ENCODE peak calls at places on chromosomes 16 and 17, in nine cellular contexts. One of them, this sample, is unnamed.

GRCh38 chr16:87062569-87063442 is 254.4 kb downstream of the C16orf95 start:
- DNase-seq in left ventricle myocardium superior: peak
- DNase-seq in SK-MEL-5: peak
- DNase-seq in iPS-NIHi11: peak
- DNase-seq in adipocyte: peak
- DNase-seq in LoVo: peak
- DNase-seq in NCI-H2029: peak
- DNase-seq in NCI-H460: peak
- DNase-seq in KG1: peak
- DNase-seq in this sample: peak

GRCh38 chr16:22001591-22001990 is 675 bp upstream of the PDZD9 start:
- DNase-seq in SK-MEL-5: no peak
- DNase-seq in LoVo: no peak
- DNase-seq in iPS-NIHi11: no peak
- DNase-seq in KG1: no peak
- DNase-seq in left ventricle myocardium superior: no peak
- DNase-seq in NCI-H2029: no peak
- DNase-seq in adipocyte: peak
- DNase-seq in NCI-H460: no peak
- DNase-seq in this sample: no peak

GRCh38 chr16:79970551-79971236 is 370.2 kb upstream of the MAF start:
- DNase-seq in NCI-H2029: no peak
- DNase-seq in left ventricle myocardium superior: peak
- DNase-seq in adipocyte: peak
- DNase-seq in iPS-NIHi11: no peak
- DNase-seq in LoVo: no peak
- DNase-seq in NCI-H460: no peak
- DNase-seq in KG1: no peak
- DNase-seq in SK-MEL-5: no peak
- DNase-seq in this sample: no peak

GRCh38 chr16:88772871-88773811 is 11.9 kb downstream of the PIEZO1 start:
- DNase-seq in adipocyte: peak
- DNase-seq in iPS-NIHi11: no peak
- DNase-seq in NCI-H460: no peak
- DNase-seq in SK-MEL-5: no peak
- DNase-seq in left ventricle myocardium superior: peak
- DNase-seq in NCI-H2029: no peak
- DNase-seq in KG1: no peak
- DNase-seq in LoVo: no peak
- DNase-seq in this sample: peak

GRCh38 chr16:80265624-80266306 is 275.0 kb upstream of the DYNLRB2 start:
- DNase-seq in left ventricle myocardium superior: no peak
- DNase-seq in SK-MEL-5: no peak
- DNase-seq in NCI-H2029: no peak
- DNase-seq in KG1: no peak
- DNase-seq in LoVo: peak
- DNase-seq in iPS-NIHi11: no peak
- DNase-seq in adipocyte: no peak
- DNase-seq in NCI-H460: no peak
- DNase-seq in this sample: no peak

GRCh38 chr16:84538441-84538840 is 34.0 kb upstream of the MEAK7 start:
- DNase-seq in LoVo: no peak
- DNase-seq in NCI-H2029: no peak
- DNase-seq in iPS-NIHi11: no peak
- DNase-seq in left ventricle myocardium superior: no peak
- DNase-seq in SK-MEL-5: no peak
- DNase-seq in KG1: no peak
- DNase-seq in adipocyte: no peak
- DNase-seq in NCI-H460: no peak
- DNase-seq in this sample: no peak

GRCh38 chr17:27091043-27091497 is 202.8 kb upstream of the WSB1 start:
- DNase-seq in SK-MEL-5: no peak
- DNase-seq in KG1: no peak
- DNase-seq in left ventricle myocardium superior: no peak
- DNase-seq in NCI-H2029: no peak
- DNase-seq in adipocyte: no peak
- DNase-seq in NCI-H460: no peak
- DNase-seq in iPS-NIHi11: no peak
- DNase-seq in LoVo: no peak
- DNase-seq in this sample: no peak

GRCh38 chr16:16014329-16015224 is 65.2 kb downstream of the ABCC1 start:
- DNase-seq in SK-MEL-5: no peak
- DNase-seq in NCI-H2029: peak
- DNase-seq in adipocyte: peak
- DNase-seq in LoVo: no peak
- DNase-seq in NCI-H460: no peak
- DNase-seq in left ventricle myocardium superior: peak
- DNase-seq in KG1: no peak
- DNase-seq in iPS-NIHi11: no peak
- DNase-seq in this sample: peak

GRCh38 chr17:50429793-50430192 is 3.8 kb downstream of the ACSF2 start:
- DNase-seq in left ventricle myocardium superior: no peak
- DNase-seq in LoVo: no peak
- DNase-seq in SK-MEL-5: no peak
- DNase-seq in adipocyte: no peak
- DNase-seq in NCI-H2029: no peak
- DNase-seq in KG1: no peak
- DNase-seq in iPS-NIHi11: no peak
- DNase-seq in NCI-H460: no peak
- DNase-seq in this sample: no peak

GRCh38 chr16:720507-720989 is 398 bp upstream of the ANTKMT start:
- DNase-seq in NCI-H2029: no peak
- DNase-seq in SK-MEL-5: peak
- DNase-seq in LoVo: peak
- DNase-seq in KG1: no peak
- DNase-seq in iPS-NIHi11: no peak
- DNase-seq in left ventricle myocardium superior: peak
- DNase-seq in adipocyte: peak
- DNase-seq in NCI-H460: peak
- DNase-seq in this sample: no peak

GRCh38 chr17:81482673-81483072 is 29.9 kb downstream of the ACTG1 start:
- DNase-seq in KG1: no peak
- DNase-seq in iPS-NIHi11: no peak
- DNase-seq in NCI-H2029: no peak
- DNase-seq in adipocyte: no peak
- DNase-seq in NCI-H460: no peak
- DNase-seq in left ventricle myocardium superior: no peak
- DNase-seq in LoVo: no peak
- DNase-seq in SK-MEL-5: no peak
- DNase-seq in this sample: no peak

GRCh38 chr16:68399456-68399855 is 48.9 kb downstream of the SMPD3 start:
- DNase-seq in NCI-H460: peak
- DNase-seq in adipocyte: no peak
- DNase-seq in left ventricle myocardium superior: no peak
- DNase-seq in LoVo: peak
- DNase-seq in iPS-NIHi11: no peak
- DNase-seq in SK-MEL-5: no peak
- DNase-seq in NCI-H2029: no peak
- DNase-seq in KG1: no peak
- DNase-seq in this sample: no peak

GRCh38 chr17:4295686-4296085 is 31.9 kb upstream of the ANKFY1 start:
- DNase-seq in left ventricle myocardium superior: no peak
- DNase-seq in adipocyte: no peak
- DNase-seq in SK-MEL-5: no peak
- DNase-seq in NCI-H2029: no peak
- DNase-seq in NCI-H460: no peak
- DNase-seq in iPS-NIHi11: no peak
- DNase-seq in LoVo: no peak
- DNase-seq in KG1: no peak
- DNase-seq in this sample: no peak

GRCh38 chr16:4680673-4681470 is 12.5 kb upstream of the NUDT16L1 start:
- DNase-seq in NCI-H460: no peak
- DNase-seq in left ventricle myocardium superior: peak
- DNase-seq in SK-MEL-5: no peak
- DNase-seq in iPS-NIHi11: no peak
- DNase-seq in adipocyte: no peak
- DNase-seq in LoVo: no peak
- DNase-seq in NCI-H2029: no peak
- DNase-seq in KG1: no peak
- DNase-seq in this sample: peak

GRCh38 chr16:81405702-81406113 is 38.9 kb upstream of the CMIP start:
- DNase-seq in left ventricle myocardium superior: no peak
- DNase-seq in LoVo: peak
- DNase-seq in NCI-H460: peak
- DNase-seq in adipocyte: peak
- DNase-seq in SK-MEL-5: peak
- DNase-seq in iPS-NIHi11: peak
- DNase-seq in NCI-H2029: no peak
- DNase-seq in KG1: no peak
- DNase-seq in this sample: no peak

GRCh38 chr17:50626037-50626574 is 8.6 kb upstream of the ABCC3 start:
- DNase-seq in NCI-H2029: peak
- DNase-seq in NCI-H460: peak
- DNase-seq in adipocyte: peak
- DNase-seq in left ventricle myocardium superior: peak
- DNase-seq in LoVo: peak
- DNase-seq in iPS-NIHi11: peak
- DNase-seq in KG1: peak
- DNase-seq in SK-MEL-5: peak
- DNase-seq in this sample: peak

GRCh38 chr17:31788571-31788946 is 70.5 kb downstream of the COPRS start:
- DNase-seq in left ventricle myocardium superior: no peak
- DNase-seq in KG1: no peak
- DNase-seq in adipocyte: no peak
- DNase-seq in SK-MEL-5: no peak
- DNase-seq in LoVo: no peak
- DNase-seq in iPS-NIHi11: no peak
- DNase-seq in NCI-H460: no peak
- DNase-seq in NCI-H2029: no peak
- DNase-seq in this sample: no peak

GRCh38 chr17:7484067-7484963 is at the start of gene POLR2A:
- DNase-seq in left ventricle myocardium superior: peak
- DNase-seq in SK-MEL-5: peak
- DNase-seq in NCI-H2029: peak
- DNase-seq in iPS-NIHi11: peak
- DNase-seq in LoVo: peak
- DNase-seq in NCI-H460: peak
- DNase-seq in adipocyte: peak
- DNase-seq in KG1: peak
- DNase-seq in this sample: peak

GRCh38 chr17:48121921-48122650 is 14.5 kb downstream of the SNX11 start:
- DNase-seq in NCI-H2029: no peak
- DNase-seq in iPS-NIHi11: no peak
- DNase-seq in NCI-H460: no peak
- DNase-seq in left ventricle myocardium superior: no peak
- DNase-seq in KG1: no peak
- DNase-seq in LoVo: no peak
- DNase-seq in adipocyte: no peak
- DNase-seq in SK-MEL-5: no peak
- DNase-seq in this sample: no peak

GRCh38 chr16:84228321-84228838 is 11.4 kb downstream of the KCNG4 start:
- DNase-seq in NCI-H460: peak
- DNase-seq in adipocyte: peak
- DNase-seq in SK-MEL-5: peak
- DNase-seq in KG1: no peak
- DNase-seq in iPS-NIHi11: peak
- DNase-seq in LoVo: peak
- DNase-seq in left ventricle myocardium superior: peak
- DNase-seq in NCI-H2029: no peak
- DNase-seq in this sample: peak

GRCh38 chr16:69404275-69404805 is 18.5 kb upstream of the TERF2 start:
- DNase-seq in left ventricle myocardium superior: peak
- DNase-seq in LoVo: peak
- DNase-seq in iPS-NIHi11: no peak
- DNase-seq in adipocyte: peak
- DNase-seq in NCI-H2029: no peak
- DNase-seq in SK-MEL-5: peak
- DNase-seq in KG1: no peak
- DNase-seq in NCI-H460: no peak
- DNase-seq in this sample: peak

GRCh38 chr16:84450176-84450865 is 54.1 kb downstream of the MEAK7 start:
- DNase-seq in NCI-H460: no peak
- DNase-seq in iPS-NIHi11: no peak
- DNase-seq in adipocyte: no peak
- DNase-seq in NCI-H2029: no peak
- DNase-seq in KG1: no peak
- DNase-seq in left ventricle myocardium superior: no peak
- DNase-seq in LoVo: no peak
- DNase-seq in SK-MEL-5: no peak
- DNase-seq in this sample: no peak

GRCh38 chr17:34163681-34164080 is 91.4 kb upstream of the CCL2 start:
- DNase-seq in NCI-H460: no peak
- DNase-seq in SK-MEL-5: peak
- DNase-seq in NCI-H2029: no peak
- DNase-seq in left ventricle myocardium superior: no peak
- DNase-seq in iPS-NIHi11: peak
- DNase-seq in KG1: no peak
- DNase-seq in LoVo: peak
- DNase-seq in adipocyte: peak
- DNase-seq in this sample: no peak

GRCh38 chr16:19933740-19934139 is 49.1 kb upstream of the GPRC5B start:
- DNase-seq in KG1: no peak
- DNase-seq in NCI-H460: no peak
- DNase-seq in SK-MEL-5: no peak
- DNase-seq in NCI-H2029: no peak
- DNase-seq in iPS-NIHi11: peak
- DNase-seq in LoVo: no peak
- DNase-seq in adipocyte: no peak
- DNase-seq in left ventricle myocardium superior: no peak
- DNase-seq in this sample: no peak

GRCh38 chr17:43658890-43659289 is 2.8 kb downstream of the MEOX1 start:
- DNase-seq in adipocyte: no peak
- DNase-seq in iPS-NIHi11: no peak
- DNase-seq in NCI-H460: no peak
- DNase-seq in SK-MEL-5: no peak
- DNase-seq in NCI-H2029: no peak
- DNase-seq in LoVo: no peak
- DNase-seq in KG1: no peak
- DNase-seq in left ventricle myocardium superior: no peak
- DNase-seq in this sample: no peak

GRCh38 chr17:489758-490329 is 137.2 kb upstream of the RPH3AL start:
- DNase-seq in left ventricle myocardium superior: peak
- DNase-seq in adipocyte: peak
- DNase-seq in KG1: no peak
- DNase-seq in NCI-H460: no peak
- DNase-seq in SK-MEL-5: peak
- DNase-seq in NCI-H2029: no peak
- DNase-seq in iPS-NIHi11: no peak
- DNase-seq in LoVo: no peak
- DNase-seq in this sample: peak

GRCh38 chr16:89037261-89038152 is 56.1 kb upstream of the ACSF3 start:
- DNase-seq in left ventricle myocardium superior: peak
- DNase-seq in SK-MEL-5: no peak
- DNase-seq in NCI-H460: no peak
- DNase-seq in adipocyte: peak
- DNase-seq in NCI-H2029: no peak
- DNase-seq in LoVo: peak
- DNase-seq in KG1: no peak
- DNase-seq in iPS-NIHi11: peak
- DNase-seq in this sample: peak

GRCh38 chr17:7556627-7557026 is 1.9 kb upstream of the TNFSF13 start:
- DNase-seq in LoVo: no peak
- DNase-seq in KG1: no peak
- DNase-seq in left ventricle myocardium superior: no peak
- DNase-seq in NCI-H2029: no peak
- DNase-seq in adipocyte: no peak
- DNase-seq in NCI-H460: no peak
- DNase-seq in iPS-NIHi11: no peak
- DNase-seq in SK-MEL-5: no peak
- DNase-seq in this sample: no peak

GRCh38 chr16:51553314-51553713 is 402.2 kb upstream of the SALL1 start:
- DNase-seq in NCI-H2029: no peak
- DNase-seq in NCI-H460: no peak
- DNase-seq in LoVo: no peak
- DNase-seq in iPS-NIHi11: no peak
- DNase-seq in KG1: no peak
- DNase-seq in adipocyte: no peak
- DNase-seq in SK-MEL-5: peak
- DNase-seq in left ventricle myocardium superior: no peak
- DNase-seq in this sample: no peak

GRCh38 chr17:63919311-63919723 is 678 bp upstream of the GH1 start:
- DNase-seq in adipocyte: peak
- DNase-seq in SK-MEL-5: peak
- DNase-seq in KG1: no peak
- DNase-seq in NCI-H2029: peak
- DNase-seq in LoVo: peak
- DNase-seq in NCI-H460: peak
- DNase-seq in left ventricle myocardium superior: peak
- DNase-seq in iPS-NIHi11: peak
- DNase-seq in this sample: peak

GRCh38 chr17:28720247-28720996 is 637 bp downstream of the RPL23A start:
- DNase-seq in NCI-H2029: peak
- DNase-seq in SK-MEL-5: no peak
- DNase-seq in left ventricle myocardium superior: no peak
- DNase-seq in KG1: no peak
- DNase-seq in LoVo: no peak
- DNase-seq in adipocyte: no peak
- DNase-seq in NCI-H460: no peak
- DNase-seq in iPS-NIHi11: no peak
- DNase-seq in this sample: no peak